ENCODE peak calls at places on chromosomes 16 and 17, in seven cellular contexts. One of them, this sample, is unnamed.
A peak's percentile ranks its signal among the peaks of the same experiment; 100 is the strongest.

GRCh38 chr17:7060165-7060890 is 16.4 kb upstream of the SLC16A11 start:
- DNase-seq in transverse colon: no peak
- DNase-seq in fibroblast of mammary gland: peak; percentile 87
- DNase-seq in tibial artery: no peak
- DNase-seq in sigmoid colon: no peak
- DNase-seq in Peyer's patch: no peak
- DNase-seq in choroid plexus epithelial cell: peak; percentile 78
- DNase-seq in this sample: peak; percentile 75

GRCh38 chr17:75940727-75941441 is at the start of gene FBF1:
- DNase-seq in transverse colon: peak; percentile 96
- DNase-seq in fibroblast of mammary gland: peak; percentile 90
- DNase-seq in tibial artery: peak; percentile 93
- DNase-seq in sigmoid colon: peak; percentile 96
- DNase-seq in Peyer's patch: peak; percentile 96
- DNase-seq in choroid plexus epithelial cell: peak; percentile 94
- DNase-seq in this sample: peak; percentile 97

GRCh38 chr17:47810200-47810821 is 11.3 kb downstream of the OSBPL7 start:
- DNase-seq in transverse colon: peak; percentile 88
- DNase-seq in fibroblast of mammary gland: peak; percentile 94
- DNase-seq in tibial artery: no peak
- DNase-seq in sigmoid colon: peak; percentile 63
- DNase-seq in Peyer's patch: peak; percentile 86
- DNase-seq in choroid plexus epithelial cell: peak; percentile 96
- DNase-seq in this sample: peak; percentile 81

GRCh38 chr17:2009737-2010136 is 15.4 kb downstream of the RTN4RL1 start:
- DNase-seq in transverse colon: no peak
- DNase-seq in fibroblast of mammary gland: no peak
- DNase-seq in tibial artery: no peak
- DNase-seq in sigmoid colon: no peak
- DNase-seq in Peyer's patch: no peak
- DNase-seq in choroid plexus epithelial cell: no peak
- DNase-seq in this sample: no peak

GRCh38 chr17:75683467-75684041 is 16.4 kb downstream of the SAP30BP start:
- DNase-seq in transverse colon: no peak
- DNase-seq in fibroblast of mammary gland: peak; percentile 73
- DNase-seq in tibial artery: no peak
- DNase-seq in sigmoid colon: no peak
- DNase-seq in Peyer's patch: no peak
- DNase-seq in choroid plexus epithelial cell: peak; percentile 62
- DNase-seq in this sample: peak; percentile 63

GRCh38 chr17:19714542-19715411 is 1.6 kb downstream of the SLC47A2 start:
- DNase-seq in transverse colon: no peak
- DNase-seq in fibroblast of mammary gland: no peak
- DNase-seq in tibial artery: no peak
- DNase-seq in sigmoid colon: peak; percentile 64
- DNase-seq in Peyer's patch: peak; percentile 54
- DNase-seq in choroid plexus epithelial cell: no peak
- DNase-seq in this sample: peak; percentile 11

GRCh38 chr17:11404431-11404830 is 163.4 kb downstream of the SHISA6 start:
- DNase-seq in transverse colon: peak; percentile 22
- DNase-seq in fibroblast of mammary gland: no peak
- DNase-seq in tibial artery: no peak
- DNase-seq in sigmoid colon: no peak
- DNase-seq in Peyer's patch: no peak
- DNase-seq in choroid plexus epithelial cell: no peak
- DNase-seq in this sample: peak; percentile 10

GRCh38 chr16:29950806-29951461 is 10.9 kb upstream of the TMEM219 start:
- DNase-seq in transverse colon: no peak
- DNase-seq in fibroblast of mammary gland: no peak
- DNase-seq in tibial artery: no peak
- DNase-seq in sigmoid colon: no peak
- DNase-seq in Peyer's patch: no peak
- DNase-seq in choroid plexus epithelial cell: no peak
- DNase-seq in this sample: no peak

GRCh38 chr16:14364386-14365199 is 265.5 kb downstream of the PARN start:
- DNase-seq in transverse colon: no peak
- DNase-seq in fibroblast of mammary gland: peak; percentile 68
- DNase-seq in tibial artery: no peak
- DNase-seq in sigmoid colon: no peak
- DNase-seq in Peyer's patch: no peak
- DNase-seq in choroid plexus epithelial cell: peak; percentile 92
- DNase-seq in this sample: peak; percentile 74

GRCh38 chr17:79192503-79193500 is 118.2 kb downstream of the ENGASE start:
- DNase-seq in transverse colon: no peak
- DNase-seq in fibroblast of mammary gland: peak; percentile 12
- DNase-seq in tibial artery: no peak
- DNase-seq in sigmoid colon: no peak
- DNase-seq in Peyer's patch: no peak
- DNase-seq in choroid plexus epithelial cell: peak; percentile 39
- DNase-seq in this sample: peak; percentile 39

GRCh38 chr16:46632778-46633733 is 11.9 kb upstream of the SHCBP1 start:
- DNase-seq in transverse colon: no peak
- DNase-seq in fibroblast of mammary gland: no peak
- DNase-seq in tibial artery: no peak
- DNase-seq in sigmoid colon: no peak
- DNase-seq in Peyer's patch: no peak
- DNase-seq in choroid plexus epithelial cell: no peak
- DNase-seq in this sample: no peak

GRCh38 chr17:74513987-74514631 is 17.2 kb downstream of the CD300LB start:
- DNase-seq in transverse colon: no peak
- DNase-seq in fibroblast of mammary gland: peak; percentile 65
- DNase-seq in tibial artery: no peak
- DNase-seq in sigmoid colon: no peak
- DNase-seq in Peyer's patch: no peak
- DNase-seq in choroid plexus epithelial cell: peak; percentile 43
- DNase-seq in this sample: peak; percentile 16

GRCh38 chr17:1373710-1374237 is 26.2 kb downstream of the YWHAE start:
- DNase-seq in transverse colon: no peak
- DNase-seq in fibroblast of mammary gland: no peak
- DNase-seq in tibial artery: no peak
- DNase-seq in sigmoid colon: no peak
- DNase-seq in Peyer's patch: no peak
- DNase-seq in choroid plexus epithelial cell: no peak
- DNase-seq in this sample: no peak

GRCh38 chr17:33497623-33498022 is 204.5 kb upstream of the ASIC2 start:
- DNase-seq in transverse colon: no peak
- DNase-seq in fibroblast of mammary gland: no peak
- DNase-seq in tibial artery: no peak
- DNase-seq in sigmoid colon: no peak
- DNase-seq in Peyer's patch: no peak
- DNase-seq in choroid plexus epithelial cell: no peak
- DNase-seq in this sample: no peak

GRCh38 chr16:1073566-1074378 is 1.2 kb downstream of the SSTR5 start:
- DNase-seq in transverse colon: no peak
- DNase-seq in fibroblast of mammary gland: no peak
- DNase-seq in tibial artery: no peak
- DNase-seq in sigmoid colon: no peak
- DNase-seq in Peyer's patch: no peak
- DNase-seq in choroid plexus epithelial cell: no peak
- DNase-seq in this sample: no peak
- TF ChIP-seq CTCF in transverse colon: no peak
- TF ChIP-seq CTCF in fibroblast of mammary gland: no peak
- TF ChIP-seq CTCF in tibial artery: peak; percentile 45
- TF ChIP-seq CTCF in sigmoid colon: no peak
- TF ChIP-seq CTCF in Peyer's patch: no peak
- TF ChIP-seq CTCF in choroid plexus epithelial cell: peak; percentile 12
- TF ChIP-seq CTCF in this sample: peak; percentile 44

GRCh38 chr17:42618442-42619150 is 9.1 kb downstream of the TUBG1 start:
- DNase-seq in transverse colon: peak; percentile 73
- DNase-seq in fibroblast of mammary gland: peak; percentile 12
- DNase-seq in tibial artery: no peak
- DNase-seq in sigmoid colon: no peak
- DNase-seq in Peyer's patch: peak; percentile 56
- DNase-seq in choroid plexus epithelial cell: peak; percentile 26
- DNase-seq in this sample: peak; percentile 78
- TF ChIP-seq CTCF in transverse colon: no peak
- TF ChIP-seq CTCF in fibroblast of mammary gland: no peak
- TF ChIP-seq CTCF in tibial artery: no peak
- TF ChIP-seq CTCF in sigmoid colon: no peak
- TF ChIP-seq CTCF in Peyer's patch: no peak
- TF ChIP-seq CTCF in choroid plexus epithelial cell: peak; percentile 27
- TF ChIP-seq CTCF in this sample: peak; percentile 49

DNA sequence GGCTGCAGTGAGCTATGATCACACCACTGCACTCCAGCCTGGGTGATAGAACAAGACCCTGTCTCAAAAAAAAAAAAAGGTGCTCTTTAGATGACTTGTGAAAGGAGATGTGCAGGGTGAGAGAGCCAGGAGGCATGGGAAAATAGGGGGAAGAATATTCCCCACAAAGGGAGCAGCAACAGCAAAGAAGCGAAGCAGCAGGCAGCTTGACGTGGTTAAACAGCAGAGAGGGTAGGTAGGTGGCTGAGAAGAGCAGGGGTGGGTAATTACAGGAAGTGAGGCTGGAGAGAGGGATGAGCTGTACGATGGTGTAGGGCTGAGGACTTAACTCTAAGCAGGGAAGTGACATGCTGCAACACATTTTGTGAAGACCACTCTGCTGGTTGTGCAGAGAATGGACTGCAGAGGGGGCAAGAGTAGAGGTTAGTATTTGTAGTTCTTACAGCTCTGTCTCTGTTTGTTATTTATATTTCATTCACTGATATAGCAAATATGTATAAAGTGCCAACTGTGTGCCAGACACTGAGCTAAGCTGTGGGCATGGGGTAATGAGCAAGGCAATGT is 1.6 kb downstream of the HEATR3 start:
- DNase-seq in transverse colon: no peak
- DNase-seq in fibroblast of mammary gland: peak; percentile 79
- DNase-seq in tibial artery: no peak
- DNase-seq in sigmoid colon: no peak
- DNase-seq in Peyer's patch: no peak
- DNase-seq in choroid plexus epithelial cell: peak; percentile 85
- DNase-seq in this sample: peak; percentile 14
- TF ChIP-seq CTCF in transverse colon: peak; percentile 28
- TF ChIP-seq CTCF in fibroblast of mammary gland: peak; percentile 78
- TF ChIP-seq CTCF in tibial artery: peak; percentile 21
- TF ChIP-seq CTCF in sigmoid colon: no peak
- TF ChIP-seq CTCF in Peyer's patch: no peak
- TF ChIP-seq CTCF in choroid plexus epithelial cell: peak; percentile 76
- TF ChIP-seq CTCF in this sample: peak; percentile 29

GRCh38 chr17:77957869-77958715 is at the start of gene TNRC6C:
- DNase-seq in transverse colon: peak; percentile 100
- DNase-seq in fibroblast of mammary gland: peak; percentile 97
- DNase-seq in tibial artery: peak; percentile 100
- DNase-seq in sigmoid colon: peak; percentile 100
- DNase-seq in Peyer's patch: peak; percentile 100
- DNase-seq in choroid plexus epithelial cell: peak; percentile 99
- DNase-seq in this sample: peak; percentile 99
- TF ChIP-seq CTCF in transverse colon: no peak
- TF ChIP-seq CTCF in fibroblast of mammary gland: no peak
- TF ChIP-seq CTCF in tibial artery: no peak
- TF ChIP-seq CTCF in sigmoid colon: no peak
- TF ChIP-seq CTCF in Peyer's patch: no peak
- TF ChIP-seq CTCF in choroid plexus epithelial cell: peak; percentile 30
- TF ChIP-seq CTCF in this sample: no peak

DNA sequence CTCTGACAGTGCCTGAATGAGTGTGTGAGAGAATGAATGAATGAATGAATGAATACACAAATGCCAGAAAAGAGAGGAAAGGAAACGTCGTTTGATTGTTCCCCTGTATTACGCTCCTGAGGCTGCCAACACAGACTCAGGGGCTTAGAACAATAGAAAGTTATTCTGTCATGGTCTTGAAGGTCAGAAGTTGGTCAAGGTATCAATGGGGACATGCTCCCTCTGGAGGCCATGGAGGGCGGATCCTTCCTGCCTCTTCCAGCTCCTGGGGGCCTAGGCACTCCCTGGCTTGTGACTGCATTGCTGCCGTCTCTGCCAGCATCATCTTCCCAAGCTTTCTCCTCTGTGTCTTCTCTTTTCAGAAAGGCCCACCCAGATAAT is 1.5 kb upstream of the SLC38A8 start:
- DNase-seq in transverse colon: no peak
- DNase-seq in fibroblast of mammary gland: peak; percentile 54
- DNase-seq in tibial artery: no peak
- DNase-seq in sigmoid colon: no peak
- DNase-seq in Peyer's patch: no peak
- DNase-seq in choroid plexus epithelial cell: peak; percentile 47
- DNase-seq in this sample: peak; percentile 42
- TF ChIP-seq CTCF in transverse colon: no peak
- TF ChIP-seq CTCF in fibroblast of mammary gland: peak; percentile 48
- TF ChIP-seq CTCF in tibial artery: no peak
- TF ChIP-seq CTCF in sigmoid colon: no peak
- TF ChIP-seq CTCF in Peyer's patch: no peak
- TF ChIP-seq CTCF in choroid plexus epithelial cell: peak; percentile 54
- TF ChIP-seq CTCF in this sample: peak; percentile 57

GRCh38 chr17:64017381-64017980 is 3.0 kb downstream of the ICAM2 start:
- DNase-seq in transverse colon: no peak
- DNase-seq in fibroblast of mammary gland: no peak
- DNase-seq in tibial artery: no peak
- DNase-seq in sigmoid colon: no peak
- DNase-seq in Peyer's patch: no peak
- DNase-seq in choroid plexus epithelial cell: no peak
- DNase-seq in this sample: no peak

GRCh38 chr17:64016974-64017373 is 3.5 kb downstream of the ICAM2 start:
- DNase-seq in transverse colon: no peak
- DNase-seq in fibroblast of mammary gland: no peak
- DNase-seq in tibial artery: no peak
- DNase-seq in sigmoid colon: no peak
- DNase-seq in Peyer's patch: no peak
- DNase-seq in choroid plexus epithelial cell: no peak
- DNase-seq in this sample: no peak

GRCh38 chr17:64019486-64020067 is 856 bp downstream of the ICAM2 start:
- DNase-seq in transverse colon: no peak
- DNase-seq in fibroblast of mammary gland: no peak
- DNase-seq in tibial artery: no peak
- DNase-seq in sigmoid colon: peak; percentile 12
- DNase-seq in Peyer's patch: no peak
- DNase-seq in choroid plexus epithelial cell: no peak
- DNase-seq in this sample: no peak

GRCh38 chr17:64015447-64015846 is 5.0 kb downstream of the ICAM2 start:
- DNase-seq in transverse colon: no peak
- DNase-seq in fibroblast of mammary gland: no peak
- DNase-seq in tibial artery: no peak
- DNase-seq in sigmoid colon: no peak
- DNase-seq in Peyer's patch: no peak
- DNase-seq in choroid plexus epithelial cell: no peak
- DNase-seq in this sample: no peak

GRCh38 chr17:64016248-64016784 is 4.1 kb downstream of the ICAM2 start:
- DNase-seq in transverse colon: no peak
- DNase-seq in fibroblast of mammary gland: no peak
- DNase-seq in tibial artery: no peak
- DNase-seq in sigmoid colon: no peak
- DNase-seq in Peyer's patch: no peak
- DNase-seq in choroid plexus epithelial cell: no peak
- DNase-seq in this sample: no peak
- TF ChIP-seq CTCF in transverse colon: no peak
- TF ChIP-seq CTCF in fibroblast of mammary gland: peak; percentile 14
- TF ChIP-seq CTCF in tibial artery: no peak
- TF ChIP-seq CTCF in sigmoid colon: no peak
- TF ChIP-seq CTCF in Peyer's patch: no peak
- TF ChIP-seq CTCF in choroid plexus epithelial cell: peak; percentile 41
- TF ChIP-seq CTCF in this sample: no peak